ENCODE peak calls at places on chromosomes 5 and 9, in six cellular contexts. G is psoas muscle; P is fibroblast of lung; J is CD8-positive, alpha-beta memory T cell; N is body of pancreas; E is GM23248. C is an unnamed sample.

GRCh38 chr9:134640491-134641172 is 971 bp upstream of the COL5A1 start:
- DNase-seq in G (no peak), P (no peak), J (no peak), N (no peak), E (no peak), C (no peak)

GRCh38 chr9:28264368-28264767 is 691.1 kb upstream of the C9orf72 start:
- DNase-seq in G (no peak), P (peak; percentile 50), J (no peak), N (no peak), E (peak; percentile 66), C (no peak)

GRCh38 chr9:98410185-98410697 is 154.8 kb upstream of the TBC1D2 start:
- DNase-seq in G (no peak), P (peak; percentile 85), J (no peak), N (peak; percentile 49), E (peak; percentile 96), C (no peak)

GRCh38 chr9:136258786-136259516 is 13.3 kb upstream of the QSOX2 start:
- DNase-seq in G (no peak), P (no peak), J (no peak), N (no peak), E (no peak), C (no peak)

GRCh38 chr9:26955222-26955903 is 849 bp upstream of the IFT74 start:
- DNase-seq in G (no peak), P (peak; percentile 17), J (no peak), N (peak; percentile 14), E (peak; percentile 50), C (no peak)

GRCh38 chr9:72262063-72262462 is 102.9 kb downstream of the ZFAND5 start:
- DNase-seq in G (no peak), P (no peak), J (no peak), N (no peak), E (no peak), C (no peak)

GRCh38 chr9:37415011-37415719 is 7.3 kb upstream of the GRHPR start:
- DNase-seq in G (peak; percentile 75), P (peak; percentile 69), J (peak; percentile 61), N (peak; percentile 85), E (peak; percentile 86), C (no peak)

GRCh38 chr9:133005221-133005760 is 25.5 kb upstream of the GTF3C5 start:
- DNase-seq in G (no peak), P (no peak), J (no peak), N (no peak), E (no peak), C (no peak)

GRCh38 chr9:121958530-121958929 is 134.6 kb downstream of the TTLL11 start:
- DNase-seq in G (no peak), P (no peak), J (no peak), N (no peak), E (peak; percentile 20), C (no peak)

GRCh38 chr5:78288246-78288645 is 6.3 kb downstream of the AP3B1 start:
- DNase-seq in G (no peak), P (no peak), J (no peak), N (no peak), E (peak; percentile 21), C (no peak)

GRCh38 chr9:88954073-88954472 is 37.2 kb upstream of the S1PR3 start:
- DNase-seq in G (no peak), P (no peak), J (no peak), N (no peak), E (peak; percentile 67), C (no peak)

GRCh38 chr9:136757751-136758140 is 297 bp downstream of the LCN8 start:
- DNase-seq in G (peak; percentile 58), P (no peak), J (no peak), N (no peak), E (no peak), C (no peak)

GRCh38 chr5:2334686-2335085 is 416.8 kb downstream of the IRX2 start:
- DNase-seq in G (no peak), P (no peak), J (no peak), N (no peak), E (no peak), C (no peak)

GRCh38 chr5:131983244-131983771 is 28.1 kb downstream of the ACSL6 start:
- DNase-seq in G (no peak), P (no peak), J (no peak), N (no peak), E (no peak), C (no peak)

GRCh38 chr9:77585335-77585786 is 62.8 kb downstream of the GNA14 start:
- DNase-seq in G (no peak), P (no peak), J (no peak), N (no peak), E (no peak), C (no peak)

GRCh38 chr5:169099801-169100734 is 200.9 kb downstream of the SLIT3 start:
- DNase-seq in G (no peak), P (no peak), J (no peak), N (no peak), E (peak; percentile 69), C (no peak)

GRCh38 chr5:68320094-68320986 is 104.8 kb downstream of the PIK3R1 start:
- DNase-seq in G (no peak), P (no peak), J (no peak), N (no peak), E (peak; percentile 45), C (no peak)

GRCh38 chr5:74541381-74541781 is 99.1 kb downstream of the ENC1 start:
- DNase-seq in G (no peak), P (no peak), J (no peak), N (no peak), E (peak; percentile 43), C (no peak)

GRCh38 chr5:118044169-118044568 is 944.2 kb downstream of the DTWD2 start:
- DNase-seq in G (no peak), P (no peak), J (no peak), N (no peak), E (no peak), C (no peak)

GRCh38 chr9:114330636-114331035 is 967 bp downstream of the ORM2 start:
- DNase-seq in G (no peak), P (no peak), J (no peak), N (no peak), E (no peak), C (no peak)

GRCh38 chr9:129866373-129867137 is 31.3 kb downstream of the USP20 start:
- DNase-seq in G (peak; percentile 44), P (no peak), J (peak; percentile 60), N (no peak), E (no peak), C (no peak)

GRCh38 chr9:87193925-87194380 is 246.6 kb upstream of the GAS1 start:
- DNase-seq in G (no peak), P (peak; percentile 91), J (no peak), N (no peak), E (peak; percentile 89), C (no peak)

GRCh38 chr9:117425562-117425961 is 10.7 kb upstream of the ASTN2 start:
- DNase-seq in G (no peak), P (no peak), J (no peak), N (no peak), E (no peak), C (no peak)

GRCh38 chr5:123091988-123092583 is 3.0 kb downstream of the PRDM6 start:
- DNase-seq in G (no peak), P (peak; percentile 59), J (no peak), N (no peak), E (no peak), C (no peak)

GRCh38 chr9:99947395-99947794 is 40.9 kb downstream of the STX17 start:
- DNase-seq in G (no peak), P (no peak), J (no peak), N (no peak), E (no peak), C (no peak)

GRCh38 chr9:123031963-123032362 is 1.5 kb upstream of the GPR21 start:
- DNase-seq in G (no peak), P (peak; percentile 36), J (no peak), N (no peak), E (no peak), C (no peak)

GRCh38 chr5:172870261-172870806 is 36.3 kb downstream of the ERGIC1 start:
- DNase-seq in G (peak; percentile 59), P (peak; percentile 85), J (no peak), N (no peak), E (peak; percentile 98), C (peak; percentile 73)

GRCh38 chr5:172868436-172868923 is 34.4 kb downstream of the ERGIC1 start:
- DNase-seq in G (peak; percentile 47), P (peak; percentile 78), J (no peak), N (no peak), E (peak; percentile 59), C (no peak)

GRCh38 chr5:172869734-172870133 is 35.7 kb downstream of the ERGIC1 start:
- DNase-seq in G (peak; percentile 32), P (peak; percentile 44), J (no peak), N (no peak), E (peak; percentile 47), C (no peak)

GRCh38 chr5:172867761-172868435 is 33.8 kb downstream of the ERGIC1 start:
- DNase-seq in G (peak; percentile 50), P (no peak), J (no peak), N (no peak), E (peak; percentile 38), C (no peak)

GRCh38 chr5:172868924-172869565 is 35.0 kb downstream of the ERGIC1 start:
- DNase-seq in G (peak; percentile 95), P (peak; percentile 96), J (no peak), N (peak; percentile 73), E (peak; percentile 97), C (peak; percentile 86)
- H3K27ac ChIP-seq in G (peak overlapping the region; percentile 95), P (peak overlapping the region; percentile 94), J (no peak overlapping the region), N (peak overlapping the region; percentile 80), E (peak overlapping the region; percentile 99), C (peak overlapping the region; percentile 99)

DNA sequence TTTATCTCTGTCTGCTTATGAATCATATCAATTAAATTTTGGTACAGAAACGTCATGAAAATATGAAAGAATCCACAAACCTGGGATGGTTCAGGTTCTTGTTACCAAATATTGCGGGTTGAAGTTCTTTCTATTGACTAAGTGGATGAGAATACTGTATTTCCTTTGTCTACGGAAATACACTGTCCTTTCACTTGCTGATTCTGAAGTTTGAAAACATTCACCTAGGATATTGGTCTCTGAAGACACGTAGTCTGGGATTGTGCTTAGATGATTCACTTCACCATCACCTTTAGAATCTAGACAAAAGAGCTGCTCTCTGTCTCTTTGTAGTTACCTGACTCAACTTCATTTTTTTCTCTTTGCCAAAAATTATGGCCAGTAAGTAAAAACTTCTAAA is 222.4 kb downstream of the FBN2 start:
- DNase-seq in G (no peak), P (no peak), J (no peak), N (no peak), E (no peak), C (no peak)
- H3K36me3 ChIP-seq in G (no peaks in the 10 kb centered on the region), P (no peaks in the 10 kb centered on the region), J (no peaks in the 10 kb centered on the region), N (no peaks in the 10 kb centered on the region), E (no peaks in the 10 kb centered on the region), C (no peaks in the 10 kb centered on the region)

GRCh38 chr9:35341585-35341984 is 148.3 kb upstream of the RUSC2 start:
- DNase-seq in G (peak; percentile 88), P (peak; percentile 87), J (no peak), N (peak; percentile 73), E (peak; percentile 89), C (peak; percentile 67)
- H3K27ac ChIP-seq in G (peak overlapping the region; percentile 87), P (peak overlapping the region; percentile 66), J (no peak overlapping the region), N (peak overlapping the region; percentile 20), E (peak overlapping the region; percentile 56), C (peak overlapping the region; percentile 54)

DNA sequence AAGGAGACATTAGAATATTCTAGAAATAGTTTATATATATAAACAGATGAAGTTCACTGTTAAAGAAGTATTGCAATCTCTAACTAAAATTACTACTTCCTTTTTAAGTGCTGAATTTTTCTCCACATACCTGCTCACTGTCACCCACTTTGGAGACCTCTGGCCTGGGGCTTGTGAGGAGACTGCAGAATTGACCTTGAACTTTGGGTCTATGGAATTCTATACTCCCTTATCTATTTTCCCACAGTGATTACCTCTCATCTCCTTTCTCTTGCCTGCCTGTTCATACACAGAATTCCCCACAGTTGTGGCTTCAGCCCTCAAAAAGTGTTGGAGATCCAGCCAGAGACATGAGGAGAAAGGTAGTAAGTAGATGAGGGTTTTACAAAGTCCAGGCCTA is 45.4 kb downstream of the LARP1 start:
- DNase-seq in G (no peak), P (no peak), J (no peak), N (no peak), E (no peak), C (no peak)
- H3K36me3 ChIP-seq in G (peaks cover 19% of the 10 kb centered on the region), P (peaks cover 27% of the 10 kb centered on the region), J (peaks cover 77% of the 10 kb centered on the region), N (peaks cover 46% of the 10 kb centered on the region), E (peaks cover 92% of the 10 kb centered on the region), C (peaks cover 58% of the 10 kb centered on the region)